ENCODE peak calls at places on chromosomes 6 and 20, in five cellular contexts. E is mesenchymal stem cell, U is H9, A is neuronal stem cell, G is trophoblast cell. Q is an unnamed sample.

GRCh38 chr6:98636941-98637340 is 197.4 kb upstream of the POU3F2 start:
- DNase-seq in E (no peak), U (no peak), A (no peak), G (peak), Q (no peak)

GRCh38 chr6:88295663-88296062 is 129.5 kb upstream of the CNR1 start:
- DNase-seq in E (no peak), U (no peak), A (no peak), G (no peak), Q (no peak)

GRCh38 chr20:48962976-48963730 is 41.6 kb downstream of the ARFGEF2 start:
- DNase-seq in E (peak), U (no peak), A (no peak), G (no peak), Q (no peak)

GRCh38 chr6:92930212-92930611 is 489.1 kb downstream of the EPHA7 start:
- DNase-seq in E (no peak), U (no peak), A (no peak), G (no peak), Q (no peak)

GRCh38 chr6:166470029-166470862 is 87.5 kb upstream of the MPC1 start:
- DNase-seq in E (no peak), U (no peak), A (no peak), G (peak), Q (no peak)

GRCh38 chr20:64103871-64104666 is 3.3 kb downstream of the NPBWR2 start:
- DNase-seq in E (no peak), U (no peak), A (no peak), G (no peak), Q (no peak)

GRCh38 chr20:11355338-11355737 is 562.4 kb upstream of the BTBD3 start:
- DNase-seq in E (no peak), U (no peak), A (no peak), G (no peak), Q (no peak)

GRCh38 chr6:50278663-50279062 is 228.9 kb upstream of the DEFB112 start:
- DNase-seq in E (peak), U (no peak), A (no peak), G (no peak), Q (no peak)

GRCh38 chr6:71588490-71588889 is 297.9 kb upstream of the RIMS1 start:
- DNase-seq in E (no peak), U (peak), A (no peak), G (no peak), Q (no peak)

GRCh38 chr6:97501875-97502274 is 218.9 kb upstream of the MMS22L start:
- DNase-seq in E (no peak), U (no peak), A (no peak), G (no peak), Q (no peak)

GRCh38 chr6:134722996-134723871 is 226.7 kb downstream of the ALDH8A1 start:
- DNase-seq in E (peak), U (no peak), A (no peak), G (no peak), Q (no peak)

GRCh38 chr6:34731393-34732060 is 25.8 kb upstream of the SNRPC start:
- DNase-seq in E (no peak), U (no peak), A (no peak), G (no peak), Q (no peak)

GRCh38 chr6:158819977-158820632 is 937 bp upstream of the EZR start:
- DNase-seq in E (peak), U (no peak), A (no peak), G (peak), Q (no peak)

GRCh38 chr20:16530201-16530681 is 43.0 kb downstream of the KIF16B start:
- DNase-seq in E (peak), U (no peak), A (no peak), G (peak), Q (no peak)

GRCh38 chr20:1757072-1757471 is 99.5 kb upstream of the SIRPG start:
- DNase-seq in E (peak), U (no peak), A (no peak), G (peak), Q (no peak)

GRCh38 chr6:1958257-1958656 is 287.1 kb downstream of the GMDS start:
- DNase-seq in E (no peak), U (no peak), A (no peak), G (peak), Q (no peak)

GRCh38 chr6:152952045-152952444 is 30.8 kb downstream of the FBXO5 start:
- DNase-seq in E (peak), U (no peak), A (no peak), G (no peak), Q (peak)

GRCh38 chr6:79072640-79073181 is 5.3 kb downstream of the PHIP start:
- DNase-seq in E (no peak), U (no peak), A (no peak), G (no peak), Q (no peak)

GRCh38 chr6:139728879-139729278 is 354.4 kb upstream of the CITED2 start:
- DNase-seq in E (no peak), U (no peak), A (no peak), G (no peak), Q (no peak)

DNA sequence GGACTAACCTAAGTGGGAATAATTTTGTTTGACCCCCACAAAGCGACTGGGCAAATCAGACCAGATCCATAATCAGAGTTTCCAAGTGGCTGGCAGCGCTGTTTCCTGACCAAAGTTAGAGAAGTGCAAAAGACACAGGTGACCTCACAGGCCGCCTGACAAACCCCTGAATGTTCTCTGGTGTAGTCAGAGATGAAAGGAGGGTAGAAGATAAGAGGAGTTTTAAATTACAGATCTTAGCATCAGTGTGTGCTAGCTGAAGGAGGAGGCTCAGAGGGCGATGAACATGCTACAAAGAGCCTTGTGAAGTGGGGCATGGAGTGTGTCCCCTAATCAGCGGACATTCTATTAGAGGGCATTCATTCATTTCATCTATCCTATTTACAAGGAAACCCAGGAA is 15.0 kb upstream of the ID4 start:
- DNase-seq in E (no peak), U (no peak), A (no peak), G (no peak), Q (no peak)
- H2BK12ac ChIP-seq in E (no peak), U (no peak), A (no peak), G (no peak), Q (no peak)

GRCh38 chr20:22944936-22945335 is 90.2 kb upstream of the SSTR4 start:
- DNase-seq in E (no peak), U (no peak), A (no peak), G (no peak), Q (no peak)

GRCh38 chr20:22946594-22946993 is 88.5 kb upstream of the SSTR4 start:
- DNase-seq in E (no peak), U (no peak), A (no peak), G (no peak), Q (no peak)

GRCh38 chr20:22942742-22943141 is 92.4 kb upstream of the SSTR4 start:
- DNase-seq in E (no peak), U (no peak), A (no peak), G (no peak), Q (no peak)

GRCh38 chr20:22941550-22941949 is 93.6 kb upstream of the SSTR4 start:
- DNase-seq in E (no peak), U (no peak), A (no peak), G (no peak), Q (no peak)

DNA sequence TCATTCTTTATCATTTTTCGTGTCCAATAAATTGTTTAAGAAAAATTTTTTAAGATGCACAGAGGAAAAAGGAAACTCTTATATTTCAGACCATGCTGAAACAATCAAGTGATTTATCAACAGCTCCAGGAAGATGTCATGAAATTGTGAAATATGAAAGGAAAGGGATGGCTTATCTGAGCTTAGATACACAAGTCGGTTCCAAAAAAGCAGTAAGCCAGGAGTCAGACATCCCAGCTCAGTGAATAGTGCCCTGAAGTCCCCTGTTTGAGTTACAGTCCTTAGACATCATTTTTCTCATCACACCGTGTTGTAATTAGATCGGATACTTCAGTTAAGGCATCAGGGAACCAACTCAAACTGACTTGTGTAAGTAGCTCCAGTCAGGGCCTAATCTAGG is 91.0 kb upstream of the SSTR4 start:
- DNase-seq in E (no peak), U (no peak), A (no peak), G (no peak), Q (no peak)
- H2BK12ac ChIP-seq in E (no peak), U (no peak), A (no peak), G (no peak), Q (no peak)

DNA sequence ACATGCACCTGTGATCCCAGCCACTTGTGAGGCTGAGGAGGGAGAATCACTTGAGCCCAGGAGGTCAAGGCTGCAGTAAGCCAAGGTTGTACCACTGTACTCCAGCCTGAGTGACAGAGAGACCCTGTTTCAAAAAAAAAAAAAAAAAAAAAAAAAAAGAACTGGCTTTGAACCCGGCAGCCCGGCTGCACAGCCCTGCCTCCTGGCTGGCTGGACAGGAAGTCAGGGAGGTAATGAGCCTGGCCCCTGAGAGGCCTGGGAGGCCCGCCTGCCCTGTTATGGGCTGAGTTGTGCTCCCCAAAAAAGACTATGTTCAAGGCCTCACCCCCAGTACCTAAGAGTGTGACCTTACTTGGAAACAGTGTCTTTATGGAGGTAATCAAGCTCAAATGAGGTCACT is 65.6 kb downstream of the ABHD12 start:
- DNase-seq in E (no peak), U (no peak), A (no peak), G (no peak), Q (no peak)
- H2BK12ac ChIP-seq in E (no peak), U (no peak), A (no peak), G (no peak), Q (no peak)

DNA sequence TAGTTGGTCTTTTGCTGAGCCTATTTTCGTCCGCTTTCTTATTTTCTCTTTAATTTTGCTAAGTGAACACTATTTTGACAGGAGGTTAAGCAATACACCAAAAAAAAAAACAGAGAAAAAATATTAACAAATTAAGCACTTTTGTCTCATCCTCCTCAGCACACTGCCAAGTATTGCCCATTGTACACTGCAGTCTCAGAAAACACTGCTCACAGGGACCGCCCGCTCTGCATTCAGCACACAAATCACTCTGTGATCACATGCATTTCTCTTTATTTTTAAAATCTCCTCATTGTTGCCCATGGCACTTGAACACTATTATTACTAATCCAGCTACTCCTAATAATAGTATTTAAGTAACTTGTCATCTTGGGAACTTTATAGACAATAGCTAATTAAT is 140.7 kb downstream of the BTBD9 start:
- DNase-seq in E (no peak), U (no peak), A (no peak), G (no peak), Q (no peak)
- H2BK12ac ChIP-seq in E (no peak), U (no peak), A (no peak), G (no peak), Q (no peak)

DNA sequence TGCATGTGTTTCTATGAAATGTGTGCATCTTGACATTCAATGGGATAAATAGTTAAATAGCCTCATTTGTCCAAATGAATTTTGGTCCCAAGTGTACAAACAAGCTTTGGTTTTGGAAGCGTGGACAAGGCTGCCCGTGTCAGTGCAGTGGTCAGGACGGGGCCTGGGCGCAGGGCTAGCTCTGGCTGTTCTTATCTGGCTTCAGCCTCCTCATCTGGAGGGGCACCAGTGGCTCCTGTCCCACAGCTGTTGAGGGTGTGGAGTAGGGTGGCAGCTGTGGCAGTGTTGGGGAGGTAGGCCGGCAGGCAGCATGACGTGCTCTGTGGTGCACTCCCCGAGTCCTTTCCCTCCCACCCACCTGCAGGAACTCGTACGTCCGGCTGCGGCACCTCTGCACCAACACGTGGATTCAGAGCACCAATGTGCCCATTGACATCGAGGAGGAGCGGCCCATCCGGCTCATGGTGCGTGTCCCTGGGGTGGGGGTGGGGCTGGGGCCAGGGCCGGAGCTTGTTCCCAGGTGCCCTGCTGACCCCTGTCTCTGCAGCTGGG is 43.5 kb downstream of the ITPR3 start:
- DNase-seq in E (no peak), U (no peak), A (no peak), G (no peak), Q (no peak)
- H2BK12ac ChIP-seq in E (no peak), U (no peak), A (no peak), G (no peak), Q (no peak)

GRCh38 chr6:113511100-113511499 is 346.0 kb upstream of the MARCKS start:
- DNase-seq in E (no peak), U (no peak), A (no peak), G (no peak), Q (no peak)
- H2BK12ac ChIP-seq in E (no peak), U (no peak), A (no peak), G (no peak), Q (no peak)

GRCh38 chr6:101582786-101583185 is 189.3 kb downstream of the GRIK2 start:
- DNase-seq in E (no peak), U (no peak), A (peak), G (no peak), Q (no peak)
- H2BK12ac ChIP-seq in E (no peak), U (no peak), A (no peak), G (no peak), Q (no peak)

GRCh38 chr6:26022166-26022510 is 59.5 kb downstream of the TRIM38 start:
- DNase-seq in E (peak), U (no peak), A (no peak), G (peak), Q (no peak)
- H2BK12ac ChIP-seq in E (no peak), U (no peak), A (no peak), G (no peak), Q (no peak)

GRCh38 chr20:38054647-38055046 is 21.1 kb downstream of the RPRD1B start:
- DNase-seq in E (no peak), U (no peak), A (no peak), G (no peak), Q (no peak)

GRCh38 chr20:38060536-38060935 is 27.0 kb downstream of the RPRD1B start:
- DNase-seq in E (peak), U (peak), A (no peak), G (no peak), Q (peak)

GRCh38 chr20:38059832-38060231 is 26.3 kb downstream of the RPRD1B start:
- DNase-seq in E (no peak), U (no peak), A (no peak), G (no peak), Q (no peak)

GRCh38 chr20:38055294-38055693 is 21.7 kb downstream of the RPRD1B start:
- DNase-seq in E (no peak), U (no peak), A (no peak), G (no peak), Q (no peak)

GRCh38 chr20:38057351-38057972 is 23.9 kb downstream of the RPRD1B start:
- DNase-seq in E (peak), U (peak), A (peak), G (peak), Q (no peak)
- H2BK12ac ChIP-seq in E (no peak), U (no peak), A (no peak), G (no peak), Q (no peak)

Q was measured in H1.